ENCODE peak calls at places on chromosomes 11 and 22, in four cellular contexts. L is WTC11, U is K562, V is HepG2. E is an unnamed sample.

GRCh38 chr11:78025378-78025777 is 2.3 kb upstream of the KCTD14 start:
- DNase-seq in V (no peak), L (no peak), U (no peak), E (no peak)

GRCh38 chr22:29463487-29464088 is 16.4 kb upstream of the NEFH start:
- DNase-seq in L (no peak), V (no peak), U (no peak), E (no peak)

GRCh38 chr22:32617271-32617670 is 142.7 kb downstream of the FBXO7 start:
- DNase-seq in L (no peak), V (no peak), U (no peak), E (no peak)

GRCh38 chr11:19594326-19594725 is 118.3 kb upstream of the NAV2 start:
- DNase-seq in L (no peak), V (no peak), U (no peak), E (no peak)

GRCh38 chr11:66676931-66677598 is 622 bp downstream of the RBM4B start:
- DNase-seq in U (no peak), L (no peak), V (no peak), E (no peak)

GRCh38 chr22:30564045-30564765 is 10.3 kb downstream of the GAL3ST1 start:
- DNase-seq in V (no peak), U (no peak), L (no peak), E (no peak)

GRCh38 chr22:36816338-36816634 is 549 bp downstream of the PVALB start:
- DNase-seq in L (peak; percentile 42), V (no peak), U (no peak), E (no peak)

GRCh38 chr22:46149493-46149997 is 781 bp upstream of the PPARA start:
- DNase-seq in V (no peak), U (no peak), L (peak; percentile 56), E (no peak)

GRCh38 chr11:68120212-68121066 is 749 bp downstream of the CHKA start:
- DNase-seq in U (peak; percentile 52), L (peak; percentile 65), V (peak; percentile 47), E (peak; percentile 39)

GRCh38 chr11:71266114-71266833 is 13.9 kb upstream of the SHANK2 start:
- DNase-seq in L (peak; percentile 77), U (no peak), V (no peak), E (no peak)

GRCh38 chr22:34587357-34588356 is 478.3 kb upstream of the ISX start:
- DNase-seq in U (no peak), L (no peak), V (no peak), E (no peak)

GRCh38 chr11:5807580-5807979 is 1.1 kb upstream of the OR52N2 start:
- DNase-seq in V (peak; percentile 8), L (peak; percentile 43), U (no peak), E (no peak)

GRCh38 chr11:67732045-67732787 is 57.8 kb upstream of the ALDH3B2 start:
- DNase-seq in L (peak; percentile 60), V (no peak), U (peak; percentile 24), E (peak; percentile 46)

GRCh38 chr11:27370374-27370773 is 7.4 kb upstream of the CCDC34 start:
- DNase-seq in U (no peak), V (no peak), L (no peak), E (no peak)

GRCh38 chr11:16979708-16980622 is 34.2 kb downstream of the PLEKHA7 start:
- DNase-seq in V (no peak), U (no peak), L (no peak), E (no peak)

GRCh38 chr11:94925422-94926270 is 47.7 kb downstream of the CWC15 start:
- DNase-seq in L (no peak), V (no peak), U (no peak), E (no peak)

GRCh38 chr22:49617264-49617663 is 210.4 kb downstream of the BRD1 start:
- DNase-seq in V (no peak), U (no peak), L (peak; percentile 6), E (no peak)

GRCh38 chr22:31344369-31345330 is 1.5 kb downstream of the PATZ1 start:
- DNase-seq in U (no peak), V (no peak), L (peak; percentile 20), E (no peak)

GRCh38 chr22:25942989-25943411 is 201.0 kb downstream of the MYO18B start:
- DNase-seq in L (peak; percentile 30), U (no peak), V (no peak), E (no peak)

GRCh38 chr11:117856892-117857291 is 19.6 kb downstream of the FXYD6 start:
- DNase-seq in V (no peak), L (no peak), U (no peak), E (no peak)

GRCh38 chr11:68009391-68010000 is 631 bp upstream of the ALDH3B1 start:
- DNase-seq in L (no peak), V (no peak), U (peak; percentile 37), E (no peak)

GRCh38 chr22:18091916-18092526 is 14.2 kb downstream of the PEX26 start:
- DNase-seq in V (peak; percentile 76), U (no peak), L (no peak), E (no peak)

GRCh38 chr11:93005239-93005638 is 35.8 kb downstream of the MTNR1B start:
- DNase-seq in U (no peak), V (no peak), L (no peak), E (no peak)

GRCh38 chr11:62770778-62771143 is 435 bp upstream of the TAF6L start:
- DNase-seq in L (no peak), V (peak; percentile 24), U (no peak), E (no peak)

GRCh38 chr11:130999086-130999485 is 82.8 kb upstream of the SNX19 start:
- DNase-seq in L (no peak), U (no peak), V (no peak), E (no peak)

GRCh38 chr11:131005829-131006228 is 89.5 kb upstream of the SNX19 start:
- DNase-seq in L (no peak), V (no peak), U (no peak), E (no peak)

GRCh38 chr11:131002145-131002544 is 85.9 kb upstream of the SNX19 start:
- DNase-seq in L (no peak), U (no peak), V (no peak), E (no peak)

GRCh38 chr11:130995266-130995665 is 79.0 kb upstream of the SNX19 start:
- DNase-seq in L (no peak), V (no peak), U (no peak), E (no peak)

GRCh38 chr11:130999992-131000770 is 83.9 kb upstream of the SNX19 start:
- DNase-seq in L (no peak), V (peak; percentile 75), U (no peak), E (no peak)
- TF ChIP-seq ELF4 in L (no peak), V (no peak), U (no peak), E (no peak)

GRCh38 chr11:96203567-96204365 is 139.2 kb downstream of the MAML2 start:
- DNase-seq in V (no peak), L (no peak), U (no peak), E (no peak)
- TF ChIP-seq ELF4 in V (no peak), L (no peak), U (no peak), E (no peak)

DNA sequence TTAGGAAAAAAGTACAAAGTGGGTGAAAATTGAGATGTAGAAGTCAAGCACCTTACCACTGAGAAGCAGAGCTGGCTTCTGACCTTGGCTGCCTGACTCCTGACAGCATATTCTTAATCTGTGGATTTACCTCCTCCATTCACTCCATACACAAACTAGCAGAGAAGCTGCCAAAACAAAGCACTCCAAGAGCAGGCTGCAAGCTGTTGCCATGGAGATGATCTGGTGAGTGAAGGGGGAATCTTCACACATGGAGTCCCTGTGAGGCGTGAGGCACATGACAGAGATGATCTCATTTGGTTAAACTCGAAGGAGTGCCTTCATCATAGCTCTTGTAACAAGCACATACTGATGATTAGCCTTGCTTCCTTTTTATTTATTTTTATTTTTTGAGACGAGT is 16.1 kb downstream of the COMMD9 start:
- DNase-seq in V (no peak), L (no peak), U (no peak), E (no peak)
- TF ChIP-seq ELF4 in V (no peak), L (no peak), U (no peak), E (no peak)

DNA sequence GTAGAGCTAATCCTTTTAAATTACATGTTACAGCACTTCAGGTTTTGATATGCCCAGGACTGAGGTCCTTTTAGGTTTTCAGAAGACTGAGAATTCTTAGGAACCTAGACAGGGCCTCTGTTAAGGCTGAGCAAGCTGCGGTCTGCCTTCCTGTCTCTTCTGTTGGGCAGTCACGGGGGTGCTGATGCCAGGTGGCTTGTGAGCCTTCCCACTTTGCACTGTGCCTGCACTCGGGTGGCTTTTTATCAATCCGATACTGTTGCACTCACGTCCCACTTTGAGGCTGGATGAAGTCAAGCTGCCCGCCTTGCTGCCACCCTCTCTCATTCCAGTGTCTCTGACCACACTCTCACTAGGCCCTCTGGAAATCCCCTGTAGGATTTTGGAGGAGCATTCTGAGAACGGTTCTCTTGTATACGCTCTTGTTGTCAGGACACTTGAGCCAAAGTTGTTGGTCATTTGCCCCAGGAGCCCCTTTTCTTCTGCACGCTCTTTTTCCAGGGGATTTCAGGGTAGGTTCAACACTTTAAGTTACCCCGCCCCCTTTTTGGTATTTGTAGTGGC is 141.8 kb downstream of the TEAD1 start:
- DNase-seq in V (no peak), L (no peak), U (no peak), E (no peak)
- TF ChIP-seq ELF4 in V (no peak), L (no peak), U (no peak), E (no peak)

GRCh38 chr11:44372989-44373388 is 63.0 kb upstream of the ALX4 start:
- DNase-seq in U (peak; percentile 27), V (no peak), L (no peak), E (no peak)
- TF ChIP-seq ELF4 in U (no peak), V (no peak), L (no peak), E (no peak)

GRCh38 chr11:104126464-104126863 is 37.5 kb downstream of the PDGFD start:
- DNase-seq in U (no peak), V (no peak), L (no peak), E (no peak)

GRCh38 chr11:104130161-104130560 is 33.8 kb downstream of the PDGFD start:
- DNase-seq in L (no peak), V (no peak), U (no peak), E (no peak)

GRCh38 chr11:104124979-104125378 is 39.0 kb downstream of the PDGFD start:
- DNase-seq in U (no peak), L (no peak), V (no peak), E (no peak)

GRCh38 chr11:104129138-104129537 is 34.8 kb downstream of the PDGFD start:
- DNase-seq in V (no peak), L (no peak), U (no peak), E (no peak)

DNA sequence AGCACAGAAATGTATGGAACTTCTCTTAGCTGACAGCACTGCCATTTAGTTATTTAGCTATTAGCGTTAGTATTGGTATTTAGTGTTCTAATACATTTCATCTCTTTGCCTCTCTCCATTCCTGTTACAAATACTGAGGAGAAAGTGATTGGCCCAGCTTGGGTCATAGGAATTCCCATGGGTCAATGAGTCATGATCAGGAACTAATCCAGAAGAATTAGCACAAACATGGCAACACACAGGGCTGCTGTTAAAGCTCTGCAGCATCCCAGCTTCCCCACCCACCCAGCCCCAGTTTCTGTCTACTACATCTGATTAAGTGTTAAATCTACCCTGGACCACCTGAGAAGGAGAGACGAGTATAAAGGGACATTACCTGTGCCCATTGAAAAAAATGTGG is 36.1 kb downstream of the PDGFD start:
- DNase-seq in L (no peak), V (no peak), U (no peak), E (no peak)
- TF ChIP-seq ELF4 in L (no peak), V (no peak), U (no peak), E (no peak)

DNA sequence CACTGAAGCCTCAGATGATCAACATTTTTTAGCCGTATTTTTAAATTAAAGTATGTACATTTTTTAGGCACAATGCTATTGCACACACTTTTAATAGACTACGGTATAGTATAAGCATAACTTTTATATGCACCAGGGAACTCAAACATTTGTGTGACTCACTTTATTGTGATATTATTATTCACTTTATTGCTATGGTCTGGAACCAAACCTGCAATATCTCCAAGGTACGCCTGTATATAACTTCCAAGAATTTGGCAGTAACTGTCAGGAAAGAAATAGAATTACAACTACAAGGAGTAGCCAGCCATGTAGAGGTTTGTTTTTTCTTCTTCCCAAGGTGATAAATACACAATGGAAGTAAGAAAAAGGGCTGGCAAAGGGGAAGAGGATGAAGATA is 62.3 kb downstream of the PRR5L start:
- DNase-seq in V (no peak), L (no peak), U (no peak), E (no peak)
- TF ChIP-seq ELF4 in V (no peak), L (no peak), U (no peak), E (no peak)